ENCODE peak calls at places on chromosomes 7 and 10, in nine cellular contexts. E, G, Z, T, V, O, C, P and B are unnamed samples.
A peak's percentile ranks its signal among the peaks of the same experiment; 100 is the strongest.

GRCh38 chr10:79137404-79137803 is 68.6 kb downstream of the ZMIZ1 start:
- DNase-seq in E (no peak), G (no peak), Z (no peak), T (no peak), V (no peak), O (peak; percentile 85), C (no peak), P (no peak), B (no peak)

GRCh38 chr10:34813626-34814227 is 1.4 kb downstream of the PARD3 start:
- DNase-seq in E (no peak), G (peak; percentile 43), Z (peak; percentile 33), T (no peak), V (no peak), O (no peak), C (no peak), P (peak; percentile 27), B (peak; percentile 37)

GRCh38 chr10:52440612-52441285 is 126.7 kb downstream of the DKK1 start:
- DNase-seq in E (no peak), G (no peak), Z (no peak), T (no peak), V (no peak), O (no peak), C (no peak), P (no peak), B (no peak)

GRCh38 chr7:87851242-87851641 is 24.9 kb downstream of the SLC25A40 start:
- DNase-seq in E (no peak), G (no peak), Z (no peak), T (no peak), V (no peak), O (no peak), C (no peak), P (no peak), B (no peak)

GRCh38 chr7:39720586-39720985 is 97.2 kb downstream of the RALA start:
- DNase-seq in E (peak; percentile 56), G (peak; percentile 52), Z (peak; percentile 70), T (no peak), V (no peak), O (no peak), C (no peak), P (no peak), B (peak; percentile 64)

GRCh38 chr7:20280475-20281351 is 50.0 kb upstream of the ITGB8 start:
- DNase-seq in E (no peak), G (no peak), Z (no peak), T (no peak), V (no peak), O (no peak), C (peak; percentile 51), P (no peak), B (no peak)

GRCh38 chr7:99393363-99394187 is 14.8 kb downstream of the PDAP1 start:
- DNase-seq in E (peak; percentile 34), G (no peak), Z (no peak), T (no peak), V (no peak), O (no peak), C (no peak), P (no peak), B (no peak)

GRCh38 chr10:127735156-127735555 is 1.8 kb upstream of the FOXI2 start:
- DNase-seq in E (no peak), G (no peak), Z (no peak), T (no peak), V (no peak), O (no peak), C (no peak), P (no peak), B (no peak)

GRCh38 chr7:141339603-141340002 is 211.6 kb upstream of the AGK start:
- DNase-seq in E (no peak), G (no peak), Z (no peak), T (no peak), V (no peak), O (no peak), C (no peak), P (no peak), B (no peak)

GRCh38 chr10:3740157-3740871 is 44.7 kb downstream of the KLF6 start:
- DNase-seq in E (no peak), G (no peak), Z (no peak), T (no peak), V (no peak), O (no peak), C (no peak), P (no peak), B (no peak)

GRCh38 chr10:71555087-71555728 is 158.5 kb downstream of the CDH23 start:
- DNase-seq in E (no peak), G (no peak), Z (no peak), T (no peak), V (peak; percentile 79), O (no peak), C (no peak), P (no peak), B (no peak)

GRCh38 chr10:52215745-52216361 is 98.2 kb upstream of the DKK1 start:
- DNase-seq in E (peak; percentile 43), G (peak; percentile 58), Z (peak; percentile 48), T (no peak), V (no peak), O (peak; percentile 59), C (peak; percentile 53), P (no peak), B (no peak)

GRCh38 chr7:604038-604883 is 84.6 kb upstream of the PDGFA start:
- DNase-seq in E (peak; percentile 68), G (no peak), Z (peak; percentile 82), T (peak; percentile 54), V (peak; percentile 88), O (peak; percentile 96), C (no peak), P (peak; percentile 80), B (peak; percentile 77)
- H3K4me3 ChIP-seq in E (no peak overlapping the region), G (no peak overlapping the region), Z (peak overlapping the region; percentile 27), T (peak overlapping the region; percentile 5), V (peak overlapping the region; percentile 40), O (peak overlapping the region; percentile 66), C (no peak overlapping the region), P (no peak overlapping the region), B (no peak overlapping the region)

GRCh38 chr7:24981544-24981951 is 1.6 kb upstream of the OSBPL3 start:
- DNase-seq in E (peak; percentile 62), G (peak; percentile 47), Z (peak; percentile 63), T (no peak), V (peak; percentile 74), O (peak; percentile 45), C (no peak), P (peak; percentile 35), B (peak; percentile 79)

GRCh38 chr7:24979470-24979862 is 512 bp downstream of the OSBPL3 start:
- DNase-seq in E (peak; percentile 78), G (peak; percentile 64), Z (peak; percentile 83), T (peak; percentile 13), V (peak; percentile 81), O (peak; percentile 84), C (no peak), P (peak; percentile 49), B (peak; percentile 89)

GRCh38 chr7:24980695-24981543 is 941 bp upstream of the OSBPL3 start:
- DNase-seq in E (peak; percentile 51), G (peak; percentile 28), Z (peak; percentile 52), T (peak; percentile 22), V (peak; percentile 53), O (no peak), C (no peak), P (peak; percentile 18), B (peak; percentile 68)

GRCh38 chr7:24978837-24979469 is 1.0 kb downstream of the OSBPL3 start:
- DNase-seq in E (no peak), G (no peak), Z (peak; percentile 28), T (no peak), V (peak; percentile 56), O (peak; percentile 20), C (no peak), P (no peak), B (peak; percentile 68)

DNA sequence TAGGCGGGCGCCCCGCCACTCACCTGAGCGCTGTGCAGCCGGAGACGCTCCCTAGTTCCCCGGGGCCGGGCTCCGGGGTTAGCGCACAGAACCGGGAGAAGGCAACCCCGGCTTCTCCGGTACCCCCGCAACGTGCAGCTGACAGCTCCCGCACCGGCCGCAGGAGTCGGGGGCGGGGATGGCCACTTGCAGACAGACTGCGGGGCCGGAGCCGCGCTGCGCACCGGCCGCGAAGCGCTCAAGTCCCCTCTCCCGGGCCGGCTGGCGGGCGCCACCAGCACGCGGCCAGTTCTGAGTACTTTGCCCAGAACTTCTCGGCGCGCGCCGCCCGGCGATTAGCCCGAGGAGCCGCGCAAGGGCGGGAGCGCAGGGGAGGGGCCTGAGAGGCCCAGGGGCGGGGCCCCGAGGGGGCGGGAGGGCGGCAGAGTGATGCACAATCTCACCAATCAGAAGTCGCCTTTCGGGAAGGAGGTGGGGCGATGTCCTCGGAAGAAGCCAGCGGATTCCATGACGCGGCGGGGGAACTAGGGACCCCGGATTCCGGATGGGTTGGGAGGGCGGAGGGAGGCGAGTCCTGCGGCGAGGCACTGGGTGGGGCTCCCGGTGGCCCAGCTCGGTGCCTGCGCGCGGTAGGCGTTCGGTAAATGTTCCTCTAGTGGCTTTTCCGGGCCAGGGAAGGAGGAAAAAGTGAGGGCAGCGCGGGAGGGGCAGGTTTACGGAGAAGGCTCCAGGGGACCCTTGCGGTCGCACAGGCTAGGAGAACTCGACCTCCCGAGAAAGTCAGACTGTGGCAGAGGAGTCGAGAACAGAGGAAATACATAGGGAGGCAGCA is at the start of gene OSBPL3:
- DNase-seq in E (peak; percentile 95), G (peak; percentile 95), Z (peak; percentile 97), T (peak; percentile 78), V (peak; percentile 95), O (peak; percentile 96), C (peak; percentile 91), P (peak; percentile 91), B (peak; percentile 98)
- TF ChIP-seq CTCF in E (no peak), G (no peak), Z (no peak), T (no peak), V (no peak), O (no peak), C (peak; percentile 5), P (no peak), B (peak; percentile 5)

DNA sequence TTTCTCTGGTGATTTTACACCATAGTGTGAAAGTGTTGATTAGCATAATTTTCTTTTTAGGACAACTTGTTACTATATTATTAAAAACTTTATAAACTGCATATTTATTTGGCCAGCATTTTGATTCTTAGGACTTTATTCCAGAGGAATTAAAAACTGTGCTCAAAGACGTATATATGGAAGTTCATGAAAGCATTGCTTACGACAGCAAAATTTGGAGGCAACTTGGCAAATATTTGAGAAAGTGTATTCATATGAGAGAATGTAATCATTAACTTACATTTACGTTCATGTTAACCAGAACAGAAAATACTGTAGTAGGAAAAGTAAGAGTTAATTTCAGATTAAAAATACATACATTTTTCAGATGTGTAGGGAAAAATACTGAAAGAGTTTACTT is 203.1 kb downstream of the JCAD start:
- DNase-seq in E (no peak), G (no peak), Z (no peak), T (no peak), V (no peak), O (no peak), C (no peak), P (no peak), B (no peak)
- H3K9me3 ChIP-seq in E (no peaks in the 10 kb centered on the region), G (no peaks in the 10 kb centered on the region), Z (no peaks in the 10 kb centered on the region), T (no peaks in the 10 kb centered on the region), V (no peaks in the 10 kb centered on the region), O (no peaks in the 10 kb centered on the region), C (no peaks in the 10 kb centered on the region), P (no peaks in the 10 kb centered on the region), B (no peaks in the 10 kb centered on the region)

GRCh38 chr10:28294809-28295208 is 8.1 kb downstream of the MPP7 start:
- DNase-seq in E (no peak), G (no peak), Z (no peak), T (no peak), V (no peak), O (no peak), C (no peak), P (no peak), B (no peak)
- H3K4me3 ChIP-seq in E (no peak overlapping the region), G (no peak overlapping the region), Z (no peak overlapping the region), T (no peak overlapping the region), V (no peak overlapping the region), O (no peak overlapping the region), C (no peak overlapping the region), P (no peak overlapping the region), B (no peak overlapping the region)

GRCh38 chr10:88117869-88118632 is 254.6 kb downstream of the PTEN start:
- DNase-seq in E (no peak), G (no peak), Z (no peak), T (no peak), V (no peak), O (no peak), C (no peak), P (no peak), B (peak; percentile 34)
- TF ChIP-seq CTCF in E (no peak), G (no peak), Z (no peak), T (no peak), V (peak; percentile 19), O (peak; percentile 59), C (no peak), P (peak; percentile 9), B (no peak)